ENCODE peak calls at places on chromosomes 2 and 18, in seven cellular contexts. H is IMR-90, L is H9, D is neuronal stem cell, V is mesendoderm, F is mesenchymal stem cell, T is H1. I is an unnamed sample.

GRCh38 chr18:62737474-62737873 is 22.1 kb downstream of the PHLPP1 start:
- DNase-seq in H (no peak), L (no peak), F (no peak), D (no peak), V (peak; percentile 77), T (no peak), I (no peak)

GRCh38 chr2:15984367-15985255 is 44.3 kb downstream of the MYCN start:
- DNase-seq in T (no peak), F (no peak), H (no peak), V (peak; percentile 52), D (peak; percentile 51), L (peak; percentile 53), I (no peak)

GRCh38 chr2:1731963-1732768 is 12.1 kb downstream of the PXDN start:
- DNase-seq in T (no peak), V (no peak), D (no peak), F (peak; percentile 92), H (peak; percentile 92), L (peak; percentile 31), I (no peak)

GRCh38 chr2:196987654-196988364 is 61.3 kb upstream of the PGAP1 start:
- DNase-seq in L (no peak), F (peak; percentile 98), T (no peak), D (no peak), V (peak; percentile 53), H (peak; percentile 98), I (peak; percentile 82)

GRCh38 chr2:229712125-229712524 is 2.2 kb downstream of the DNER start:
- DNase-seq in H (peak; percentile 23), V (no peak), D (no peak), T (no peak), L (no peak), F (peak; percentile 11), I (no peak)

GRCh38 chr2:20225294-20226151 is 593 bp upstream of the SDC1 start:
- DNase-seq in T (peak; percentile 51), H (peak; percentile 50), D (peak; percentile 77), L (peak; percentile 84), V (peak; percentile 76), F (peak; percentile 57), I (no peak)

GRCh38 chr18:55748227-55748738 is 160.3 kb upstream of the TCF4 start:
- DNase-seq in D (no peak), H (no peak), V (peak; percentile 98), T (no peak), F (no peak), L (no peak), I (peak; percentile 82)

GRCh38 chr18:80247403-80247916 is at the start of gene PARD6G:
- DNase-seq in T (no peak), D (peak; percentile 63), L (peak; percentile 68), H (peak; percentile 60), V (peak; percentile 56), F (peak; percentile 77), I (peak; percentile 75)

GRCh38 chr2:173414823-173415322 is 60.2 kb downstream of the CDCA7 start:
- DNase-seq in H (peak; percentile 57), L (no peak), T (no peak), F (peak; percentile 50), D (no peak), V (no peak), I (no peak)

GRCh38 chr2:11983401-11983800 is 237.0 kb downstream of the LPIN1 start:
- DNase-seq in H (no peak), V (no peak), F (no peak), L (no peak), T (no peak), D (no peak), I (no peak)

GRCh38 chr18:50586710-50587109 is 26.8 kb downstream of the MAPK4 start:
- DNase-seq in H (no peak), F (no peak), D (no peak), T (no peak), V (no peak), L (no peak), I (no peak)

GRCh38 chr18:959854-960253 is 55.2 kb downstream of the ADCYAP1 start:
- DNase-seq in L (no peak), T (no peak), F (no peak), H (no peak), D (no peak), V (no peak), I (no peak)

GRCh38 chr2:121611730-121612705 is 37.2 kb downstream of the CLASP1 start:
- DNase-seq in F (no peak), H (no peak), T (no peak), L (no peak), V (no peak), D (no peak), I (no peak)

GRCh38 chr18:33745396-33745795 is 167.4 kb downstream of the ASXL3 start:
- DNase-seq in V (no peak), F (no peak), T (no peak), D (no peak), H (no peak), L (no peak), I (no peak)

GRCh38 chr2:167932123-167932693 is 315.2 kb downstream of the STK39 start:
- DNase-seq in D (no peak), L (no peak), H (no peak), V (no peak), F (no peak), T (no peak), I (no peak)

GRCh38 chr2:98453531-98453930 is 8.9 kb downstream of the INPP4A start:
- DNase-seq in H (no peak), L (no peak), V (no peak), F (no peak), D (no peak), T (no peak), I (no peak)

GRCh38 chr2:158391876-158392275 is 64.7 kb downstream of the CCDC148 start:
- DNase-seq in V (no peak), F (no peak), T (no peak), H (peak; percentile 16), D (no peak), L (no peak), I (no peak)

GRCh38 chr2:175234650-175235049 is 53.1 kb upstream of the ATP5MC3 start:
- DNase-seq in V (no peak), D (no peak), L (no peak), H (no peak), T (no peak), F (no peak), I (no peak)
- H4K8ac ChIP-seq in V (no peak overlapping the region), D (no peak overlapping the region), L (no peak overlapping the region), H (no peak overlapping the region), T (no peak overlapping the region), F (no peak overlapping the region), I (no peak overlapping the region)

DNA sequence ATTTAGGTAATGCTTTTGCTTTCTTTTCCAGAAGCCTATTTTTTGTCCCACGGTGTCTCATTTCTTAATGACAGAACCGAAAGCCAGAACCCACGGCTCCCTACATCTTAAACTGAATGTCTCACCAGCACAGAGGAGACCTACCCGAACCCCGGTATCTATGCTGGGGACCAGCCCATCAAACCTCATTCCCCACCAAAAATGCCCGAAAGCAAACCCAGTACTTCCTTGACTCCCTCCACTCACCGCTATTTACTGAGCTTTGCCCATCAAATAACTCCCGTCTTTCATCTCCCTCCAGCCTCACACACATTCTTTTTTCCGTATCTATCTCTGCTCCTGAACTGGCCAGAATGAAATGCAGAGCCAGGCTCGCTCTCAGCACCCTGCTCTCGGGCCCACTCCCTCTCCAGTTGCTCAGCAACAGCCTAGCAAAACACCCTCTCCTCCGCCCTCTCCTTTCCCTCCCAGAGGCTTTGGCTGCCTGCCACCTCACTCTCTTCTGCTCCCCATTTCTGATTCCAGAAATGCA is 4.1 kb downstream of the IGFBP5 start:
- DNase-seq in T (no peak), L (peak; percentile 77), V (peak; percentile 89), H (peak; percentile 76), D (peak; percentile 54), F (peak; percentile 91), I (no peak)
- H3K27me3 ChIP-seq in T (peaks cover 25% of the 10 kb centered on the region), L (peaks cover 3% of the 10 kb centered on the region), V (peaks cover 14% of the 10 kb centered on the region), H (no peaks in the 10 kb centered on the region), D (no peaks in the 10 kb centered on the region), F (no peaks in the 10 kb centered on the region), I (peaks cover 7% of the 10 kb centered on the region)

GRCh38 chr2:67873916-67874315 is 188.9 kb downstream of the C1D start:
- DNase-seq in T (no peak), F (no peak), H (no peak), D (no peak), V (no peak), L (no peak), I (no peak)
- H4K8ac ChIP-seq in T (no peak overlapping the region), F (no peak overlapping the region), H (no peak overlapping the region), D (no peak overlapping the region), V (no peak overlapping the region), L (no peak overlapping the region), I (no peak overlapping the region)

DNA sequence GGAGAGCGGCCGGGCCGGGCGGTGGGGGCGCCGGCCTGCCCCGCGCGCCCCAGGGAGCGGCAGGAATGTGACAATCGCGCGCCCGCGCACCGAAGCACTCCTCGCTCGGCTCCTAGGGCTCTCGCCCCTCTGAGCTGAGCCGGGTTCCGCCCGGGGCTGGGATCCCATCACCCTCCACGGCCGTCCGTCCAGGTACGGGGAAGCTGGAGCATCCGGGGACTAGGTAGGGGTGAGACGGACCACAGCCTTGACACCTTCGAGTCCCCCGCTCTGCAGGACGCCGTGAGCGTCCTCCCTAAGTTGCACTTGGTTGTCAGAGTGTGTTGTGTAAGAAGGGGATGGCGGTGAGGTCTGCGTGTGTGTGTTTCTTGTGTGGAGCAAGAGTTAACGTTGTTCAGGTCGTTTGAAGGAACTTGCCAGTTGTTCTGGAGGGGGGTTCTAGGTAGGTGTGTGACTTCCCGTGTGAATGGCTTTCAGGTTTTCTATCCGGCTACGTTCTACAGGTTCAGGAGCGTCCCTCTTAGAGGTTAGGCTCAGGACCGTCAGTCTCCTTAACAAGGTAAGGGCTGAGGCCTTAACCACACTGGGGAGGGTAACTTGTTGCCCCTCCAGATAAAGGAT is 393 bp downstream of the IL1R1 start:
- DNase-seq in L (peak; percentile 52), F (peak; percentile 78), T (no peak), D (peak; percentile 11), V (peak; percentile 66), H (peak; percentile 56), I (no peak)
- H3K27me3 ChIP-seq in L (peaks cover 6% of the 10 kb centered on the region), F (no peaks in the 10 kb centered on the region), T (peaks cover 20% of the 10 kb centered on the region), D (peaks cover 37% of the 10 kb centered on the region), V (no peaks in the 10 kb centered on the region), H (no peaks in the 10 kb centered on the region), I (no peaks in the 10 kb centered on the region)

GRCh38 chr18:32274307-32274706 is 84.5 kb downstream of the MEP1B start:
- DNase-seq in L (no peak), D (no peak), H (no peak), V (no peak), T (no peak), F (no peak), I (no peak)

GRCh38 chr18:32278148-32278799 is 88.4 kb downstream of the MEP1B start:
- DNase-seq in D (no peak), F (no peak), H (no peak), T (no peak), V (no peak), L (no peak), I (no peak)

GRCh38 chr18:32276256-32276655 is 86.4 kb downstream of the MEP1B start:
- DNase-seq in D (no peak), H (no peak), L (no peak), T (no peak), V (no peak), F (no peak), I (no peak)

GRCh38 chr18:32277492-32277988 is 87.7 kb downstream of the MEP1B start:
- DNase-seq in D (no peak), T (no peak), V (no peak), F (peak; percentile 53), H (no peak), L (no peak), I (no peak)

DNA sequence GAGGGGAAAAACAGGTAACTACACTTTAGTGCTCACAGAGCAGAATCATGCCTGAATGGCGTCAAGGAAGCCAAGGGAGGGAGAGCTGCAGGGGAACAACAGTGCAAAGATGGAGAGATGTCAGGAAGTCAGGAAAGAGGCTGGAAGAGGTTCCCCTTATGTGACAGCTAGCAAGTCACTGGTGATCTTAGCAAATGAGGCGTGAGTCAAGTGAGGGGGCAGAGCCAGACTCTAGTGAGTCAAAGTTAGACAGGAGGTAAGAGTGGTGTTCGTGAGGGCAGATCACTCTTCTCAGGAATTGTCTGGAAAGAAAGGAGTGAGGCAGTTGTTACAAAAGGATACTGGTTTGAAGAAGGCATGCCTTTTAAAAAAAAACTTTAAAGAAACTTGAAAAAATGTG is 87.1 kb downstream of the MEP1B start:
- DNase-seq in L (no peak), V (no peak), T (no peak), D (no peak), H (no peak), F (no peak), I (no peak)
- H4K8ac ChIP-seq in L (no peak overlapping the region), V (no peak overlapping the region), T (no peak overlapping the region), D (no peak overlapping the region), H (no peak overlapping the region), F (no peak overlapping the region), I (no peak overlapping the region)

I was measured in trophoblast cell.